ENCODE peak calls at places on chromosomes 2 and 18, in four cellular contexts. H, Q, N and V are unnamed samples.

GRCh38 chr2:172623249-172623965 is 67.5 kb downstream of the PDK1 start:
- DNase-seq in H (no peak), Q (no peak), N (no peak), V (no peak)

GRCh38 chr2:105557021-105557420 is 158.2 kb upstream of the FHL2 start:
- DNase-seq in H (no peak), Q (no peak), N (no peak), V (no peak)

GRCh38 chr2:197092431-197092830 is 165.9 kb upstream of the PGAP1 start:
- DNase-seq in H (no peak), Q (no peak), N (no peak), V (no peak)

GRCh38 chr18:32167980-32168379 is 21.9 kb upstream of the MEP1B start:
- DNase-seq in H (no peak), Q (no peak), N (no peak), V (no peak)

GRCh38 chr18:58670561-58671121 is 624 bp upstream of the MALT1 start:
- DNase-seq in H (peak), Q (no peak), N (peak), V (no peak)

GRCh38 chr2:240603846-240604245 is 17.3 kb downstream of the CAPN10 start:
- DNase-seq in H (no peak), Q (no peak), N (no peak), V (no peak)

GRCh38 chr2:196925445-196925767 is 1.1 kb downstream of the PGAP1 start:
- DNase-seq in H (no peak), Q (peak), N (no peak), V (no peak)

GRCh38 chr2:8219096-8219495 is 462.8 kb upstream of the ID2 start:
- DNase-seq in H (no peak), Q (no peak), N (no peak), V (no peak)

GRCh38 chr2:187338679-187339121 is 109.4 kb downstream of the CALCRL start:
- DNase-seq in H (no peak), Q (no peak), N (peak), V (no peak)

GRCh38 chr2:206250041-206250897 is 24.2 kb upstream of the ZDBF2 start:
- DNase-seq in H (peak), Q (no peak), N (peak), V (no peak)

GRCh38 chr2:165390875-165391274 is 78.6 kb upstream of the CSRNP3 start:
- DNase-seq in H (no peak), Q (no peak), N (no peak), V (no peak)

GRCh38 chr2:45755585-45756330 is 104.3 kb downstream of the PRKCE start:
- DNase-seq in H (peak), Q (no peak), N (no peak), V (no peak)

GRCh38 chr18:69528439-69528838 is 127.8 kb downstream of the DOK6 start:
- DNase-seq in H (no peak), Q (no peak), N (no peak), V (no peak)

GRCh38 chr2:64625352-64626145 is 28.2 kb downstream of the SERTAD2 start:
- DNase-seq in H (no peak), Q (no peak), N (peak), V (no peak)

GRCh38 chr18:59902993-59903610 is 3.3 kb downstream of the PMAIP1 start:
- DNase-seq in H (no peak), Q (no peak), N (no peak), V (no peak)

GRCh38 chr18:59899298-59900221 is at the start of gene PMAIP1:
- DNase-seq in H (peak), Q (peak), N (peak), V (no peak)

GRCh38 chr18:59900222-59901128 is 679 bp downstream of the PMAIP1 start:
- DNase-seq in H (peak), Q (no peak), N (peak), V (no peak)

GRCh38 chr18:59904051-59904601 is 4.3 kb downstream of the PMAIP1 start:
- DNase-seq in H (no peak), Q (no peak), N (no peak), V (no peak)

GRCh38 chr18:59902180-59902992 is 2.6 kb downstream of the PMAIP1 start:
- DNase-seq in H (no peak), Q (no peak), N (no peak), V (no peak)
- TF ChIP-seq JUNB in H (no peak), Q (no peak), N (no peak), V (peak)

DNA sequence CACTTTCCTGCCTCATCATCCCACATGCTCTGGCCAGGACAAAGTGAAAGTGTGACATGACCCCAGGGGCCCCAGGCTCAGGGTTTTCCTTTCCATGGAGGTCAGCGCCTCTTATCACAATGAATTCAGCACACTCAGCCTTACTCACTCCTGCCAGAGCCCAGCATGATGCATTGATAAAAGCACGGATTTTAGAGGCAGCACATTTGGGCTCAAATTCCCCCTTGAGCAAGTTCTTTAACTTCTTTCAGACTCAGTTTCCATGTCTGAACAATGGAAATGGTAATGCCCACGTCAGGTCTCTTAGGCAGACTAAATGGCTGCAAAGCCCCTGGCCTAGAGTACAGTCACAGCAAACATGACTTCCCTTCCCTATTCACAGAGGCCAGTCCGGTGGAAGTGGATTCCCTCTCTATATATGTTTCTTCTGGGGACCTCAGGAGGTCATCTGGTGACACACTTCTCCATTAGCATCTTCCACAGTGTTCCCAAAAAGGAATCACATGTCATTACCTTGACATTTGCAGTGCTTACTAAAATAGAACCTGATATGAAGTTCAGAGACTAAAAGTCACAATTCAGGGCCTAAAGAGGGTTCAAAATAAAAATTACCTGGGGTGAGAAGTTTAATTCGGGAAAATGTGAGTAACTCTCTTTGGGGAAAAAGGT is 55.4 kb upstream of the TMEM163 start:
- DNase-seq in H (no peak), Q (no peak), N (no peak), V (no peak)
- TF ChIP-seq JUNB in H (no peak), Q (no peak), N (no peak), V (no peak)

GRCh38 chr18:3297025-3297984 is 35.4 kb downstream of the MYL12B start:
- DNase-seq in H (peak), Q (peak), N (peak), V (peak)

GRCh38 chr18:3293196-3293951 is 31.4 kb downstream of the MYL12B start:
- DNase-seq in H (no peak), Q (no peak), N (no peak), V (no peak)

GRCh38 chr18:3294435-3295080 is 32.6 kb downstream of the MYL12B start:
- DNase-seq in H (no peak), Q (no peak), N (no peak), V (no peak)
- TF ChIP-seq JUNB in H (no peak), Q (no peak), N (no peak), V (no peak)

GRCh38 chr2:234958746-234959395 is 7.1 kb downstream of the SH3BP4 start:
- DNase-seq in H (no peak), Q (no peak), N (no peak), V (no peak)
- TF ChIP-seq JUNB in H (no peak), Q (no peak), N (no peak), V (no peak)

GRCh38 chr2:179981085-179981484 is 26.0 kb downstream of the CWC22 start:
- DNase-seq in H (no peak), Q (no peak), N (no peak), V (no peak)
- TF ChIP-seq JUNB in H (no peak), Q (no peak), N (no peak), V (no peak)

GRCh38 chr2:148515976-148516375 is 128.6 kb upstream of the EPC2 start:
- DNase-seq in H (no peak), Q (no peak), N (no peak), V (no peak)
- TF ChIP-seq JUNB in H (no peak), Q (no peak), N (no peak), V (no peak)

GRCh38 chr2:132443106-132443505 is 26.5 kb downstream of the GPR39 start:
- DNase-seq in H (no peak), Q (no peak), N (no peak), V (no peak)

GRCh38 chr2:132438650-132439030 is 22.0 kb downstream of the GPR39 start:
- DNase-seq in H (peak), Q (no peak), N (no peak), V (no peak)

GRCh38 chr2:132437852-132438649 is 21.4 kb downstream of the GPR39 start:
- DNase-seq in H (peak), Q (no peak), N (no peak), V (no peak)

GRCh38 chr2:132439703-132440398 is 23.2 kb downstream of the GPR39 start:
- DNase-seq in H (peak), Q (peak), N (no peak), V (no peak)

GRCh38 chr2:132441051-132441450 is 24.4 kb downstream of the GPR39 start:
- DNase-seq in H (no peak), Q (no peak), N (peak), V (no peak)
- TF ChIP-seq JUNB in H (no peak), Q (no peak), N (no peak), V (no peak)